ENCODE peak calls at places on chromosomes 13 and 19, in nine cellular contexts. J is coronary artery; H is NCI-H69; L is activated effector memory CD4-positive, alpha-beta T cell treated with Interleukin-2 at 50 U/mL for 16 hours; A is H54; E is NCI-H460; V is activated T-cell treated with anti-CD3 and anti-CD28 coated beads, Interleukin-2, amount 50 U/mL, for 1 hour; K is stimulated activated CD4-positive, alpha-beta T cell treated with anti-CD3 and anti-CD28 coated beads, Interleukin-12 subunit alpha, Interleukin-12 subunit beta, amount 100 ng/mL, for 4 hours; S is central memory CD8-positive, alpha-beta T cell. C is an unnamed sample.

GRCh38 chr13:93714171-93714570 is 487.6 kb downstream of the GPC6 start:
- DNase-seq in J (no peak), H (no peak), L (no peak), A (no peak), E (no peak), V (no peak), K (no peak), S (no peak), C (no peak)

GRCh38 chr13:60463787-60464186 is 66.8 kb downstream of the TDRD3 start:
- DNase-seq in J (no peak), H (peak; percentile 63), L (no peak), A (no peak), E (no peak), V (no peak), K (no peak), S (no peak), C (no peak)

GRCh38 chr13:29472317-29472961 is 123.0 kb downstream of the SLC7A1 start:
- DNase-seq in J (peak; percentile 56), H (peak; percentile 46), L (peak; percentile 9), A (peak; percentile 23), E (peak; percentile 42), V (peak; percentile 29), K (peak; percentile 38), S (peak; percentile 18), C (peak; percentile 82)

GRCh38 chr19:55132453-55133129 is 15.2 kb upstream of the PPP1R12C start:
- DNase-seq in J (no peak), H (no peak), L (no peak), A (no peak), E (no peak), V (no peak), K (no peak), S (no peak), C (no peak)

GRCh38 chr19:18013210-18013609 is 5.2 kb downstream of the ARRDC2 start:
- DNase-seq in J (no peak), H (no peak), L (no peak), A (no peak), E (no peak), V (no peak), K (no peak), S (no peak), C (no peak)

GRCh38 chr19:53772943-53773342 is 51.2 kb downstream of the NLRP12 start:
- DNase-seq in J (no peak), H (peak; percentile 65), L (no peak), A (peak; percentile 66), E (peak; percentile 42), V (no peak), K (peak; percentile 31), S (peak; percentile 25), C (peak; percentile 81)

GRCh38 chr19:55400281-55401087 is 7.1 kb downstream of the UBE2S start:
- DNase-seq in J (no peak), H (no peak), L (no peak), A (no peak), E (no peak), V (no peak), K (no peak), S (no peak), C (peak; percentile 25)

GRCh38 chr19:6802336-6803035 is 30.0 kb downstream of the VAV1 start:
- DNase-seq in J (no peak), H (no peak), L (peak; percentile 45), A (peak; percentile 23), E (peak; percentile 52), V (peak; percentile 71), K (peak; percentile 60), S (peak; percentile 60), C (peak; percentile 87)

GRCh38 chr13:42812311-42812710 is 30.9 kb downstream of the FAM216B start:
- DNase-seq in J (no peak), H (no peak), L (no peak), A (no peak), E (no peak), V (no peak), K (no peak), S (no peak), C (no peak)

GRCh38 chr13:48644951-48645350 is 8.8 kb upstream of the CYSLTR2 start:
- DNase-seq in J (no peak), H (no peak), L (no peak), A (no peak), E (no peak), V (no peak), K (no peak), S (no peak), C (no peak)

GRCh38 chr13:79108914-79109643 is 297.0 kb downstream of the RBM26 start:
- DNase-seq in J (no peak), H (peak; percentile 65), L (no peak), A (no peak), E (no peak), V (no peak), K (no peak), S (no peak), C (no peak)

GRCh38 chr13:48402325-48402962 is 10.5 kb downstream of the LPAR6 start:
- DNase-seq in J (no peak), H (no peak), L (no peak), A (no peak), E (no peak), V (no peak), K (no peak), S (no peak), C (no peak)

GRCh38 chr13:39273953-39274352 is 235.7 kb downstream of the NHLRC3 start:
- DNase-seq in J (no peak), H (peak; percentile 74), L (no peak), A (no peak), E (no peak), V (no peak), K (no peak), S (no peak), C (peak; percentile 7)

GRCh38 chr19:32317045-32317444 is 28.4 kb upstream of the ZNF507 start:
- DNase-seq in J (no peak), H (no peak), L (no peak), A (no peak), E (no peak), V (no peak), K (no peak), S (no peak), C (no peak)

GRCh38 chr13:38180670-38181069 is 169.0 kb upstream of the UFM1 start:
- DNase-seq in J (no peak), H (no peak), L (no peak), A (no peak), E (no peak), V (no peak), K (no peak), S (no peak), C (peak; percentile 21)

GRCh38 chr19:12195501-12195860 is 32.6 kb downstream of the ZNF136 start:
- DNase-seq in J (no peak), H (no peak), L (no peak), A (no peak), E (no peak), V (no peak), K (no peak), S (no peak), C (no peak)

GRCh38 chr13:31056650-31057275 is 104.9 kb downstream of the HSPH1 start:
- DNase-seq in J (no peak), H (no peak), L (no peak), A (no peak), E (no peak), V (no peak), K (no peak), S (no peak), C (no peak)

GRCh38 chr19:45569619-45570421 is 14.8 kb downstream of the OPA3 start:
- DNase-seq in J (no peak), H (peak; percentile 50), L (peak; percentile 20), A (no peak), E (no peak), V (peak; percentile 69), K (peak; percentile 46), S (no peak), C (peak; percentile 61)

GRCh38 chr13:45119469-45119989 is 781 bp upstream of the GTF2F2 start:
- DNase-seq in J (no peak), H (peak; percentile 51), L (peak; percentile 41), A (peak; percentile 22), E (no peak), V (peak; percentile 55), K (peak; percentile 26), S (peak; percentile 68), C (peak; percentile 60)